ENCODE peak calls at places on chromosomes 5 and 9, in six cellular contexts. I is Right ventricle myocardium superior; Z is AG08396; Q is CD4-positive, CD25-positive, alpha-beta regulatory T cell; T is NCI-H226; R is sigmoid colon. N is an unnamed sample.

GRCh38 chr5:103218164-103218563 is 40.4 kb upstream of the MACIR start:
- DNase-seq in T (peak), Z (peak), Q (no peak), I (no peak), R (no peak), N (no peak)

GRCh38 chr5:78699565-78700143 is 51.1 kb upstream of the LHFPL2 start:
- DNase-seq in T (peak), I (no peak), Q (no peak), Z (peak), R (no peak), N (no peak)

GRCh38 chr5:64680289-64680688 is 10.0 kb upstream of the SHISAL2B start:
- DNase-seq in Z (no peak), T (no peak), I (no peak), Q (no peak), R (no peak), N (no peak)

GRCh38 chr9:91302831-91303230 is 58.9 kb downstream of the AUH start:
- DNase-seq in Q (no peak), I (no peak), Z (peak), R (no peak), T (peak), N (no peak)

GRCh38 chr9:2161661-2162060 is 146.5 kb downstream of the SMARCA2 start:
- DNase-seq in Z (no peak), R (no peak), Q (no peak), T (no peak), I (no peak), N (no peak)

GRCh38 chr5:68478306-68479091 is 262.9 kb downstream of the PIK3R1 start:
- DNase-seq in Z (no peak), T (no peak), R (no peak), I (no peak), Q (no peak), N (no peak)

GRCh38 chr5:26757941-26758340 is 280.4 kb downstream of the CDH9 start:
- DNase-seq in R (no peak), I (no peak), T (no peak), Q (no peak), Z (no peak), N (no peak)

GRCh38 chr9:95684516-95684915 is 167.7 kb upstream of the PTCH1 start:
- DNase-seq in Q (no peak), R (no peak), T (no peak), Z (no peak), I (no peak), N (no peak)

GRCh38 chr9:92943062-92943616 is 4.2 kb upstream of the FGD3 start:
- DNase-seq in I (no peak), T (no peak), Q (no peak), R (no peak), Z (no peak), N (no peak)

GRCh38 chr9:95027914-95028854 is 289.3 kb downstream of the FANCC start:
- DNase-seq in I (no peak), Z (no peak), T (peak), Q (no peak), R (no peak), N (no peak)